ENCODE peak calls at places on chromosome 6, in six cellular contexts. K is right lobe of liver, F is heart left ventricle, W is thyroid gland, G is endothelial cell of umbilical vein, U is uterus. B is an unnamed sample.

GRCh38 chr6:145367149-145367548 is 368.2 kb downstream of the EPM2A start:
- DNase-seq in G (no peak), U (no peak), W (no peak), F (no peak), K (no peak), B (no peak)

GRCh38 chr6:136069119-136069518 is 181.0 kb downstream of the MTFR2 start:
- DNase-seq in F (no peak), G (peak), W (no peak), K (no peak), U (no peak), B (no peak)

GRCh38 chr6:19180348-19181073 is 656.7 kb upstream of the ID4 start:
- DNase-seq in G (no peak), K (no peak), F (peak), W (peak), U (peak), B (peak)

GRCh38 chr6:139262519-139263300 is 29.1 kb downstream of the TXLNB start:
- DNase-seq in U (no peak), K (no peak), F (no peak), W (no peak), G (no peak), B (no peak)

GRCh38 chr6:30091577-30092381 is 16.2 kb upstream of the RNF39 start:
- DNase-seq in U (no peak), K (no peak), F (no peak), G (no peak), W (peak), B (no peak)

GRCh38 chr6:57106990-57107389 is 17.0 kb downstream of the ZNF451 start:
- DNase-seq in G (no peak), F (no peak), U (no peak), W (no peak), K (no peak), B (no peak)

GRCh38 chr6:4280721-4281120 is 145.3 kb upstream of the ECI2 start:
- DNase-seq in W (peak), K (no peak), G (peak), F (no peak), U (no peak), B (no peak)

GRCh38 chr6:169997930-169998218 is 246.5 kb downstream of the ERMARD start:
- DNase-seq in W (no peak), F (peak), K (no peak), U (no peak), G (no peak), B (no peak)

GRCh38 chr6:91731939-91732338 is 1145.1 kb upstream of the MAP3K7 start:
- DNase-seq in G (no peak), W (no peak), U (no peak), K (no peak), F (no peak), B (no peak)

GRCh38 chr6:161635975-161636374 is 362.1 kb upstream of the AGPAT4 start:
- DNase-seq in U (no peak), W (no peak), F (no peak), K (no peak), G (no peak), B (no peak)

GRCh38 chr6:95967594-95967993 is 48.2 kb upstream of the FUT9 start:
- DNase-seq in K (no peak), F (no peak), G (no peak), U (no peak), W (no peak), B (no peak)

GRCh38 chr6:107308676-107309075 is 150.7 kb downstream of the PDSS2 start:
- DNase-seq in K (no peak), U (no peak), W (no peak), F (no peak), G (no peak), B (no peak)

GRCh38 chr6:158707826-158708225 is 58.0 kb downstream of the SYTL3 start:
- DNase-seq in G (no peak), F (no peak), K (no peak), U (no peak), W (peak), B (no peak)

GRCh38 chr6:90413867-90414266 is 117.2 kb upstream of the BACH2 start:
- DNase-seq in U (no peak), F (no peak), W (peak), K (no peak), G (no peak), B (peak)

GRCh38 chr6:108123516-108123929 is 42.3 kb upstream of the NR2E1 start:
- DNase-seq in G (no peak), W (no peak), K (no peak), F (no peak), U (no peak), B (no peak)

GRCh38 chr6:136777651-136778050 is 14.6 kb downstream of the MAP3K5 start:
- DNase-seq in G (no peak), K (no peak), F (no peak), W (no peak), U (no peak), B (no peak)

GRCh38 chr6:151071295-151071694 is 168.5 kb upstream of the AKAP12 start:
- DNase-seq in K (peak), F (no peak), W (peak), G (peak), U (peak), B (no peak)

GRCh38 chr6:94341173-94341572 is 921.8 kb upstream of the EPHA7 start:
- DNase-seq in G (no peak), F (no peak), K (no peak), U (no peak), W (no peak), B (no peak)

GRCh38 chr6:13877116-13877515 is 47.6 kb upstream of the RNF182 start:
- DNase-seq in U (no peak), G (no peak), F (no peak), W (no peak), K (no peak), B (no peak)

GRCh38 chr6:166956444-166957086 is at the start of gene RNASET2:
- DNase-seq in K (peak), G (peak), F (peak), W (peak), U (peak), B (peak)

GRCh38 chr6:118645395-118645794 is 6.0 kb downstream of the CEP85L start:
- DNase-seq in U (no peak), W (no peak), G (no peak), K (peak), F (no peak), B (peak)

GRCh38 chr6:32082951-32083350 is 26.2 kb downstream of the TNXB start:
- DNase-seq in K (no peak), W (peak), F (no peak), U (peak), G (no peak), B (peak)

GRCh38 chr6:8940356-8940755 is 505.0 kb upstream of the SLC35B3 start:
- DNase-seq in K (no peak), W (no peak), F (no peak), G (no peak), U (no peak), B (no peak)

GRCh38 chr6:16335176-16335575 is 96.8 kb downstream of the GMPR start:
- DNase-seq in U (peak), W (no peak), K (no peak), F (no peak), G (no peak), B (no peak)

GRCh38 chr6:16436550-16436949 is 198.2 kb downstream of the GMPR start:
- DNase-seq in U (no peak), K (no peak), F (no peak), G (no peak), W (no peak), B (no peak)

GRCh38 chr6:2855061-2855519 is 13.4 kb upstream of the SERPINB1 start:
- DNase-seq in U (no peak), W (no peak), G (peak), K (no peak), F (peak), B (no peak)

GRCh38 chr6:147158881-147159280 is 45.3 kb upstream of the STXBP5 start:
- DNase-seq in F (no peak), G (no peak), W (no peak), K (no peak), U (no peak), B (no peak)

GRCh38 chr6:37496951-37497885 is 2.5 kb downstream of the CCDC167 start:
- DNase-seq in F (no peak), G (no peak), W (no peak), K (no peak), U (no peak), B (no peak)

GRCh38 chr6:150072201-150072600 is 3.3 kb upstream of the ULBP3 start:
- DNase-seq in G (no peak), K (no peak), U (no peak), W (peak), F (peak), B (peak)

GRCh38 chr6:15914553-15914952 is 214.3 kb upstream of the MYLIP start:
- DNase-seq in F (no peak), U (no peak), K (no peak), G (no peak), W (no peak), B (no peak)

GRCh38 chr6:119343167-119343566 is 6.4 kb downstream of the MAN1A1 start:
- DNase-seq in W (no peak), F (no peak), K (no peak), G (no peak), U (no peak), B (no peak)

GRCh38 chr6:31978831-31979230 is 3.0 kb upstream of the C4A start:
- DNase-seq in U (no peak), G (no peak), W (no peak), K (no peak), F (no peak), B (no peak)

GRCh38 chr6:31661867-31662723 is 1.5 kb upstream of the C6orf47 start:
- DNase-seq in U (no peak), G (no peak), F (no peak), K (no peak), W (no peak), B (no peak)

GRCh38 chr6:125220712-125221111 is 67.1 kb downstream of the TPD52L1 start:
- DNase-seq in K (no peak), W (peak), F (no peak), G (no peak), U (peak), B (no peak)

GRCh38 chr6:125229080-125229479 is 72.7 kb downstream of the HDDC2 start:
- DNase-seq in F (no peak), W (no peak), K (no peak), U (no peak), G (no peak), B (no peak)

GRCh38 chr6:125219451-125219942 is 65.9 kb downstream of the TPD52L1 start:
- DNase-seq in K (no peak), W (peak), U (no peak), G (no peak), F (no peak), B (no peak)

GRCh38 chr6:125222531-125223455 is 69.2 kb downstream of the TPD52L1 start:
- DNase-seq in W (no peak), K (no peak), F (no peak), G (no peak), U (no peak), B (no peak)

GRCh38 chr6:125224236-125224861 is 70.8 kb downstream of the TPD52L1 start:
- DNase-seq in F (no peak), G (no peak), K (no peak), W (no peak), U (no peak), B (no peak)
- TF ChIP-seq POLR2A in F (no peak), G (no peak), K (no peak), W (no peak), U (no peak), B (no peak)

DNA sequence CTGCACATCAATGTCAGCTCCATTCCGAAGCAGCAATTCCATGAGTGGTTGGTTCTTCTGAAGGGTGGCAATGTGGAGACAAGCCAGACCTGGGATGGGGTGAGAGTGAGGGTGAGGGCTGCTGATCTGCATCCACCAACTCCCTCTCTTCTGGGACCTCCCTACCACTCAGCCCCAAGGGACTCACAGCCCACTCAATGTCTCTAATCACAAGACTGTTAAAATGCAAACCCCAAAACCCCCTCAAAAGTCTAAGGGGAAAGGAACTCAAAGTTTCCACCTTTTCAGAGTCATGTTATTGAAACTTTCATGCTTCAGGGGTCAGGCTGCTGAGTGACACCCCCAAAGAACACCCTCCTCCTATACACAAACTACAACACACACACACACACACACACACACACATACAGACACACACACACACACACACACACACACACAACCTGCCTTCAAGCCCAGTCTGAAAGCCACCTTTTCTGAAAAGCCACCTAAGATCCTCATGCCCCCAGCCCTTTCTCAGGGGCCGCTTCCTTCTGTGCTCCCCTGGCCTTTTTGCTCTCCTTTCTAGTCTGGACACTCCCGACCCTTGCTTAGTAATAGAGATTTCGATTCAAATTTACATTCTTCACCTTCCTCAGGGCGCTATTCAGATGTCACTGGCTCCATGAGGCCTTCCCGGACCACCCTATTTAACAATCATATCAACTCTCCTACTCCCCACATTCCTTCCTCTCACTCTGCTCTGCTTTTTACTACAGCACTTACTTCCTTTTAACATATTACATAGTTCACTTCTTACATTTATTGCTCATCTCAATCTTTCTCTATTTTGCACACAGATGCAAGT is 3.3 kb upstream of the SLC35B2 start:
- DNase-seq in K (no peak), G (no peak), U (no peak), F (no peak), W (no peak), B (no peak)
- TF ChIP-seq POLR2A in K (no peak), G (no peak), U (no peak), F (no peak), W (no peak), B (no peak)

DNA sequence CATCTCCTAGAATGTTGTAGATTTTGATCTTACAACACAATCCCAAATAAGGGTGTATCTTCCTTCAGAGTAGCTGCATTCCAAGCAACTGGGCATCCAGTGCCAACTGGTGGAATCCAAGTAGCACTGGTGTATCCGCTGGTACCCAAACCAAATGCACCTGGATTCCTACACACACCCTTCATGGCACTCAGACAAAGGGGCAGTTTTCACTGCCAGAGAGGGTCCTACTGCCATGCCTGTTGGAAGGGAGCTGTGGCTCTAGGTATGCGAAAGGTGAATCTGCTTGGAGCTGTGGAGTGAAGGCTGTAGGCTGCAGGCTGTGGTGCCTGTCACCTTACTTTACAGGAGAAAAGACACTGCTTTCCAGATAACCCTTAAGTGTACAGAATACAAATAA is 17.0 kb upstream of the CLDN20 start:
- DNase-seq in G (no peak), W (no peak), U (no peak), K (no peak), F (no peak), B (no peak)
- TF ChIP-seq POLR2A in G (no peak), W (no peak), U (no peak), K (no peak), F (no peak), B (no peak)

GRCh38 chr6:87151786-87152527 is 3.4 kb upstream of the ZNF292 start:
- DNase-seq in U (peak), G (peak), K (peak), F (peak), W (peak), B (peak)
- TF ChIP-seq POLR2A in U (peak), G (no peak), K (peak), F (no peak), W (peak), B (peak)

GRCh38 chr6:28867078-28867414 is 56.7 kb downstream of the TRIM27 start:
- DNase-seq in F (no peak), K (no peak), G (no peak), W (no peak), U (no peak), B (peak)

GRCh38 chr6:28864321-28864923 is 59.4 kb downstream of the TRIM27 start:
- DNase-seq in G (no peak), U (no peak), W (no peak), K (no peak), F (no peak), B (no peak)

GRCh38 chr6:28868873-28869272 is 54.9 kb downstream of the TRIM27 start:
- DNase-seq in F (no peak), W (no peak), U (no peak), G (no peak), K (no peak), B (no peak)

GRCh38 chr6:28863607-28864320 is 60.0 kb downstream of the TRIM27 start:
- DNase-seq in U (peak), G (peak), W (peak), K (peak), F (peak), B (peak)

GRCh38 chr6:28866342-28867077 is 57.3 kb downstream of the TRIM27 start:
- DNase-seq in G (peak), W (peak), U (peak), F (peak), K (peak), B (peak)
- TF ChIP-seq POLR2A in G (no peak), W (peak), U (peak), F (no peak), K (no peak), B (peak)

GRCh38 chr6:153002613-153003293 is at the start of gene MTRF1L:
- DNase-seq in W (peak), K (peak), F (peak), U (peak), G (peak), B (peak)
- TF ChIP-seq POLR2A in W (peak), K (peak), F (peak), U (peak), G (peak), B (peak)